ENCODE peak calls at places on chromosomes 5 and 9, in eight cellular contexts. J, S, F, U, D, K, P and Q are unnamed samples.
A peak's percentile ranks its signal among the peaks of the same experiment; 100 is the strongest.

GRCh38 chr9:6055213-6055612 is 39.8 kb upstream of the RANBP6 start:
- DNase-seq in J (no peak), S (no peak), F (peak; percentile 85), U (peak; percentile 93), D (peak; percentile 91), K (peak; percentile 66), P (peak; percentile 61), Q (peak; percentile 80)

GRCh38 chr5:66511491-66511890 is 84.7 kb upstream of the MAST4 start:
- DNase-seq in J (no peak), S (no peak), F (peak; percentile 48), U (no peak), D (no peak), K (no peak), P (no peak), Q (no peak)

GRCh38 chr5:164439799-164440198 is 934.4 kb downstream of the MAT2B start:
- DNase-seq in J (no peak), S (no peak), F (no peak), U (no peak), D (no peak), K (no peak), P (no peak), Q (no peak)

GRCh38 chr5:3694819-3695218 is 99.2 kb downstream of the IRX1 start:
- DNase-seq in J (no peak), S (no peak), F (peak; percentile 64), U (no peak), D (no peak), K (no peak), P (no peak), Q (no peak)

GRCh38 chr9:102911185-102911584 is 83.9 kb upstream of the CYLC2 start:
- DNase-seq in J (no peak), S (no peak), F (no peak), U (peak; percentile 1), D (no peak), K (no peak), P (no peak), Q (no peak)

GRCh38 chr5:54329731-54330709 is 19.6 kb upstream of the ARL15 start:
- DNase-seq in J (no peak), S (no peak), F (peak; percentile 99), U (no peak), D (no peak), K (no peak), P (peak; percentile 93), Q (peak; percentile 41)

GRCh38 chr9:5949103-5949699 is 58.5 kb downstream of the MLANA start:
- DNase-seq in J (no peak), S (no peak), F (peak; percentile 24), U (peak; percentile 33), D (no peak), K (no peak), P (no peak), Q (no peak)

GRCh38 chr5:165786073-165786472 is 2280.7 kb downstream of the MAT2B start:
- DNase-seq in J (no peak), S (no peak), F (no peak), U (no peak), D (no peak), K (no peak), P (no peak), Q (no peak)

GRCh38 chr5:180703912-180704311 is 35.9 kb downstream of the OR2Y1 start:
- DNase-seq in J (no peak), S (no peak), F (no peak), U (no peak), D (no peak), K (no peak), P (no peak), Q (no peak)

GRCh38 chr9:72971411-72971810 is 18.6 kb upstream of the ALDH1A1 start:
- DNase-seq in J (no peak), S (no peak), F (no peak), U (no peak), D (peak; percentile 87), K (no peak), P (no peak), Q (no peak)

GRCh38 chr9:124835026-124835501 is 18.2 kb upstream of the WDR38 start:
- DNase-seq in J (no peak), S (peak; percentile 96), F (peak; percentile 78), U (no peak), D (peak; percentile 78), K (peak; percentile 36), P (no peak), Q (peak; percentile 71)

GRCh38 chr9:16271967-16272366 is 598.5 kb downstream of the BNC2 start:
- DNase-seq in J (no peak), S (no peak), F (no peak), U (no peak), D (no peak), K (no peak), P (no peak), Q (no peak)

GRCh38 chr9:16266648-16267276 is 603.7 kb downstream of the BNC2 start:
- DNase-seq in J (no peak), S (no peak), F (no peak), U (no peak), D (no peak), K (no peak), P (no peak), Q (no peak)

GRCh38 chr9:16265671-16266070 is 604.8 kb downstream of the BNC2 start:
- DNase-seq in J (no peak), S (no peak), F (peak; percentile 22), U (no peak), D (no peak), K (no peak), P (no peak), Q (no peak)

GRCh38 chr9:16268037-16269010 is 602.1 kb downstream of the BNC2 start:
- DNase-seq in J (no peak), S (no peak), F (peak; percentile 40), U (no peak), D (no peak), K (no peak), P (no peak), Q (no peak)

GRCh38 chr9:16267336-16268036 is 603.0 kb downstream of the BNC2 start:
- DNase-seq in J (no peak), S (no peak), F (peak; percentile 54), U (no peak), D (peak; percentile 30), K (peak; percentile 53), P (no peak), Q (no peak)
- H3K4me3 ChIP-seq in J (peak overlapping the region; percentile 42), S (peak overlapping the region; percentile 43), F (peak overlapping the region; percentile 43), U (no peak overlapping the region), D (no peak overlapping the region), K (peak overlapping the region; percentile 31), P (peak overlapping the region; percentile 40), Q (no peak overlapping the region)

DNA sequence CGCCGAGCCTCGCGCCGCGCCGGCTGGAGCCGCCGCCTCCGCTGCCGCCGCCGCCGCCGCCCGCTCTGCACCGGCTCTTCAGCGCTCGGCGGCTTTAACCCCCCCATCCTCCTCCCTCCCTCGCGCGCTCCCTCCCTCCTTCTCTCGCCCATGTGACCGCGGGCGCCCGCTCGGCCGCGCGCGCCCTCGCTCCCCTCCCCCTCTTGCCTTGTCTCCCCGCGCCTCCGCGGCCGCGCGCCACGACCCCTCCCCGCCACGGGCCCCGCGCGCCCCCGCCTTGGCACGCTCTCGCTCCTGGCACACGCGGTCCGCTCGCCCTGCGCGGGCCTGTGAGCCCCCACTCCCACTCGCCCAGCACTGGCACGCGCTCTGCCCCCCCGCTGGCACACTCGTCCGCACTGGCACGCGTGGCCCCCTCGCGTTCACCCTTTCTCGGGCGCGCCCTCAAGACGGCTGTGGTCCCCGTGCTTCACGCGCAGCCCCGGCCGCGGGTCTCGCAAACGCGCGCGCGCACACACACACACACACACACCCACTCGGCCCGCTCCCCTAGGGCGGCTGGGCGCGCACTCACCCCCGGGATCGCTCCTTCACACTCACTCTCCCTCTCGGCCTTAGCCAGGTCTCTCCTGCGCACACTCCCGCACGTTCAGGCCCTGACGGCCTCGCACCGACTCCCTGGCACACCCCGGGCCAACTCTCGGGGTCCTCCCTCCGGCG is at the start of gene CNTFR:
- DNase-seq in J (peak; percentile 54), S (peak; percentile 37), F (no peak), U (no peak), D (no peak), K (no peak), P (no peak), Q (no peak)
- H3K4me3 ChIP-seq in J (peak within 1 kb of the TSS; percentile 49), S (peak within 1 kb of the TSS; percentile 63), F (no peak within 1 kb of the TSS), U (peak within 1 kb of the TSS; percentile 7), D (no peak within 1 kb of the TSS), K (peak within 1 kb of the TSS; percentile 7), P (peak within 1 kb of the TSS; percentile 6), Q (peak within 1 kb of the TSS; percentile 12)

GRCh38 chr9:68685213-68685612 is 19.8 kb upstream of the PIP5K1B start:
- DNase-seq in J (no peak), S (no peak), F (no peak), U (no peak), D (no peak), K (peak; percentile 82), P (no peak), Q (no peak)
- H3K4me3 ChIP-seq in J (no peak overlapping the region), S (no peak overlapping the region), F (no peak overlapping the region), U (no peak overlapping the region), D (no peak overlapping the region), K (peak overlapping the region; percentile 13), P (no peak overlapping the region), Q (no peak overlapping the region)

GRCh38 chr5:143397302-143398052 is 6.0 kb downstream of the NR3C1 start:
- DNase-seq in J (no peak), S (no peak), F (no peak), U (no peak), D (peak; percentile 24), K (peak; percentile 49), P (no peak), Q (no peak)
- H3K4me3 ChIP-seq in J (peak overlapping the region; percentile 78), S (peak overlapping the region; percentile 68), F (peak overlapping the region; percentile 82), U (no peak overlapping the region), D (no peak overlapping the region), K (peak overlapping the region; percentile 36), P (no peak overlapping the region), Q (no peak overlapping the region)

DNA sequence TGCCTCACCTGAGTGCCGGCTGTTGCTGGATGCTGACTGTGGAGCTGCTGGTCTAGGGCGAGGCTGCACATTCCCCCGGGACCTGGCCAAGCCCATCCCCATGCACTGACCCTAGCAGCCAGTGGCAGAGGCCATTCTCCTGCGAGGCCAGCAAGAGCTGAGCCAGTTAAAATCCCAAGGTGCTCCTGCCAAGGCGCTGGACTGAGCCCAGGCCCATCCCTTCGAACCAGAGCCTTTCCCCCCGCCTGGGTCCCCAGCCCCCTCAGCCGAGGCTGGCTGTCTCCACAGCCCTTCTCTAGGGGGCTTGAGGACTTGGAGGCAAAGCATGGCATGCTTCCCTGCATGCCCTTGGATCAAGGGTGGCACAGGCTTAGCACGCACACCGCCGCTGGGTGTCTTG is 1.6 kb downstream of the ADAMTSL2 start:
- DNase-seq in J (no peak), S (no peak), F (no peak), U (no peak), D (no peak), K (no peak), P (no peak), Q (no peak)
- H3K4me3 ChIP-seq in J (no peak overlapping the region), S (peak overlapping the region; percentile 61), F (no peak overlapping the region), U (no peak overlapping the region), D (no peak overlapping the region), K (no peak overlapping the region), P (no peak overlapping the region), Q (no peak overlapping the region)

DNA sequence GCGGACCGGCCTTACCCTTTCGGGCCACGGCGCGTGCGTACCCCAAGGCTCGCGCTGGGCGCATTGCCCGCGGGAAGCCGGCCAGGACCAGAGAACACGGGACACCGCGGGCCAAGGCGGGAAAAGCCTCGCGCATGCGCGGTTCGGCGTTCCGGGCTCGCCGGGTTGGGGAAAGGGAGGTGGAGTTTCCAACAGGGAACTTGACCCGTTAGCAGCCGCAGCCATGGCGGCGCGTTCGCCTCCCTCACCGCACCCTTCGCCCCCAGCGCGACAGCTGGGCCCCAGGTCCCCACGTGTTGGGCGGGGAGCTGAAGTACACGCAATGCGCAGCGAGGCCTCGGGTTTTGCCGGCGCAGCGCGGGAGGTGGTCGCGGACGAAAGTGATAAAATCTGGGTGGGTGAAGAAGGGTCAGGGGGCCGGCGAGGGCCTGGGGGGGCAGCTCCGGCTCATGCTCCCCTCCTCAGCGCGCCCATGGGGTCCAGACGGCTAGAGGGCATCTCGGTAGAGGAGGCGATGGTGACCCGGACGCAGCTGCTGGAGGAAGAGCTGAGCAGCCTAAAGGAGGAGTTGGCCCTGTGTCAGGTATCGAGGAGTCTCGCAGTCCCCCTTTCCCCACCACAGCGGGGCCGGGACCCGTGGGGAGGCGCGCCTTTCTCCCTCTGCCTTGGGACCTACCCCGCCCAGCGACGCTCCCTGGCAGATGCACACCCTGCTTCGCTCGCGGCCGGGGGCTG is at the start of gene CNTLN:
- DNase-seq in J (peak; percentile 94), S (peak; percentile 97), F (peak; percentile 82), U (peak; percentile 57), D (peak; percentile 94), K (peak; percentile 67), P (peak; percentile 24), Q (peak; percentile 57)
- H3K4me3 ChIP-seq in J (peak within 1 kb of the TSS; percentile 97), S (peak within 1 kb of the TSS; percentile 87), F (peak within 1 kb of the TSS; percentile 96), U (peak within 1 kb of the TSS; percentile 68), D (peak within 1 kb of the TSS; percentile 84), K (peak within 1 kb of the TSS; percentile 78), P (peak within 1 kb of the TSS; percentile 96), Q (peak within 1 kb of the TSS; percentile 88)